ENCODE peak calls at places on chromosomes 11 and 22, in six cellular contexts. B is activated CD4-positive, alpha-beta T cell treated with anti-CD3 and anti-CD28 coated beads, Interleukin-2, amount 50 U/mL, for 4 hours; J is stimulated activated effector memory CD8-positive, alpha-beta T cell treated with anti-CD3 and anti-CD28 coated beads, Interleukin-12 subunit alpha, Interleukin-12 subunit beta, amount 100 ng/mL, for 72 hours; G is neural crest cell; Q is foreskin melanocyte; Y is activated T-helper 1 cell treated with Interleukin-2 at 50 U/mL for 16 hours. Z is an unnamed sample.

GRCh38 chr11:134086376-134086775 is 17.5 kb downstream of the JAM3 start:
- DNase-seq in G (no peak), J (no peak), Q (no peak), B (no peak), Y (no peak), Z (no peak)

GRCh38 chr11:16902182-16902581 is 112.0 kb downstream of the PLEKHA7 start:
- DNase-seq in Q (no peak), Y (no peak), J (peak; percentile 12), G (no peak), B (no peak), Z (no peak)

GRCh38 chr11:69744435-69744834 is 30.7 kb downstream of the FGF4 start:
- DNase-seq in B (no peak), J (no peak), Q (peak; percentile 10), G (no peak), Y (no peak), Z (no peak)

GRCh38 chr11:85627332-85627997 is at the start of gene DLG2:
- DNase-seq in B (no peak), G (no peak), Y (no peak), Q (peak; percentile 44), J (no peak), Z (no peak)

GRCh38 chr22:33513388-33514336 is 406.6 kb downstream of the LARGE1 start:
- DNase-seq in J (no peak), Q (peak; percentile 61), Y (no peak), G (no peak), B (no peak), Z (no peak)

GRCh38 chr22:41397143-41397811 is 15.5 kb downstream of the TEF start:
- DNase-seq in G (no peak), B (no peak), Q (no peak), J (no peak), Y (no peak), Z (no peak)

GRCh38 chr11:13042873-13043338 is 33.8 kb downstream of the RASSF10 start:
- DNase-seq in G (no peak), J (no peak), B (no peak), Q (no peak), Y (no peak), Z (no peak)

GRCh38 chr11:116415095-116415494 is 357.7 kb downstream of the BUD13 start:
- DNase-seq in B (no peak), G (no peak), J (no peak), Y (no peak), Q (no peak), Z (no peak)

GRCh38 chr22:48315415-48316244 is 1512.0 kb downstream of the BRD1 start:
- DNase-seq in Q (no peak), J (no peak), B (no peak), Y (no peak), G (no peak), Z (no peak)

GRCh38 chr11:12086271-12087074 is 23.9 kb upstream of the MICAL2 start:
- DNase-seq in B (no peak), J (no peak), Q (peak; percentile 60), Y (no peak), G (no peak), Z (no peak)

GRCh38 chr11:106399075-106399500 is 321.6 kb downstream of the AASDHPPT start:
- DNase-seq in J (no peak), B (no peak), Q (peak; percentile 22), G (no peak), Y (no peak), Z (no peak)

GRCh38 chr22:39144101-39144815 is 8.2 kb downstream of the CBX7 start:
- DNase-seq in J (peak; percentile 36), G (no peak), Y (peak; percentile 31), Q (no peak), B (peak; percentile 57), Z (no peak)

GRCh38 chr11:128451651-128452470 is 135.5 kb downstream of the ETS1 start:
- DNase-seq in G (peak; percentile 61), Q (peak; percentile 83), Y (no peak), J (no peak), B (no peak), Z (no peak)

GRCh38 chr22:19795617-19796008 is 35.0 kb downstream of the TBX1 start:
- DNase-seq in B (no peak), Q (no peak), G (no peak), J (no peak), Y (no peak), Z (no peak)

GRCh38 chr11:130001491-130002351 is 914 bp downstream of the PRDM10 start:
- DNase-seq in Y (no peak), G (no peak), Q (peak; percentile 19), J (no peak), B (peak; percentile 12), Z (no peak)

GRCh38 chr22:47750086-47750485 is 987.6 kb downstream of the TBC1D22A start:
- DNase-seq in Y (no peak), B (no peak), J (no peak), Q (no peak), G (no peak), Z (no peak)

GRCh38 chr22:38320605-38321402 is 3.6 kb upstream of the CSNK1E start:
- DNase-seq in G (no peak), Y (no peak), J (no peak), B (no peak), Q (no peak), Z (no peak)